ENCODE peak calls at places on chromosomes 4 and X, in four cellular contexts. One of them, this sample, is unnamed. For H3K4me1, the result is how much of the 10 kb centered on the place peaks cover.

GRCh38 chr4:42143996-42144395 is 8.5 kb downstream of the BEND4 start:
- DNase-seq in A673: no peak
- DNase-seq in endodermal cell: no peak
- DNase-seq in psoas muscle: no peak
- DNase-seq in this sample: no peak

GRCh38 chr4:23630110-23630509 is 259.7 kb downstream of the PPARGC1A start:
- DNase-seq in A673: no peak
- DNase-seq in endodermal cell: no peak
- DNase-seq in psoas muscle: no peak
- DNase-seq in this sample: no peak

GRCh38 chr4:175253184-175253902 is 335.2 kb downstream of the ADAM29 start:
- DNase-seq in A673: peak
- DNase-seq in endodermal cell: peak
- DNase-seq in psoas muscle: no peak
- DNase-seq in this sample: no peak

GRCh38 chr4:41573458-41574129 is 35.6 kb downstream of the LIMCH1 start:
- DNase-seq in A673: no peak
- DNase-seq in endodermal cell: no peak
- DNase-seq in psoas muscle: no peak
- DNase-seq in this sample: no peak

GRCh38 chr4:183556947-183557346 is 52.1 kb downstream of the ING2 start:
- DNase-seq in A673: no peak
- DNase-seq in endodermal cell: peak
- DNase-seq in psoas muscle: no peak
- DNase-seq in this sample: no peak

GRCh38 chr4:174604198-174604597 is 81.9 kb upstream of the HPGD start:
- DNase-seq in A673: peak
- DNase-seq in endodermal cell: no peak
- DNase-seq in psoas muscle: no peak
- DNase-seq in this sample: no peak

GRCh38 chr4:76087007-76087769 is 12.7 kb downstream of the ART3 start:
- DNase-seq in A673: peak
- DNase-seq in endodermal cell: peak
- DNase-seq in psoas muscle: peak
- DNase-seq in this sample: peak

GRCh38 chr4:125726121-125726520 is 411.4 kb downstream of the FAT4 start:
- DNase-seq in A673: no peak
- DNase-seq in endodermal cell: no peak
- DNase-seq in psoas muscle: no peak
- DNase-seq in this sample: no peak

GRCh38 chr4:2958446-2958845 is 4.8 kb downstream of the NOP14 start:
- DNase-seq in A673: no peak
- DNase-seq in endodermal cell: no peak
- DNase-seq in psoas muscle: no peak
- DNase-seq in this sample: no peak

GRCh38 chrX:41085883-41086626 is 810 bp downstream of the USP9X start:
- DNase-seq in A673: peak
- DNase-seq in endodermal cell: peak
- DNase-seq in psoas muscle: peak
- DNase-seq in this sample: peak

GRCh38 chr4:39620551-39620950 is 18.1 kb downstream of the SMIM14 start:
- DNase-seq in A673: no peak
- DNase-seq in endodermal cell: no peak
- DNase-seq in psoas muscle: no peak
- DNase-seq in this sample: no peak

GRCh38 chr4:21366840-21367239 is 581.7 kb downstream of the KCNIP4 start:
- DNase-seq in A673: no peak
- DNase-seq in endodermal cell: no peak
- DNase-seq in psoas muscle: no peak
- DNase-seq in this sample: no peak

DNA sequence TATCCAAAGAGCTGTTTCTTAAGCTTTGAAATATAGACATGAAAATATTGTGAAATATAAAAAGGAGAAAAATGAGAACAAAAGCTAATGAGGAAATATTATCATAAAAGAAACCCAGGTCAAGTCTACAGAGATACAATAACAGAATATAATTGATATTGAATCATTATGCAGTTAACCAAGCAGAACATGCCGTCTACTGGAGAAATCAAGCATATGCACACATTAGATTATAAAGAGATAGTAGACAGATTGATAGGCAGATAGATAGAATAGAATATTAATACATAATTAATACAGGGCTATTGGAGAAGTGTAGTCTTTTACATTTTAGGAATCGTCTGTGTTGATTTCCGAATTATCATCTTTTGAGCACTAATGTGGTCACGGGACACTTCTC is 208.5 kb downstream of the EPHA5 start:
- DNase-seq in A673: no peak
- DNase-seq in endodermal cell: no peak
- DNase-seq in psoas muscle: no peak
- DNase-seq in this sample: no peak
- TF ChIP-seq CTCF in A673: peak
- TF ChIP-seq CTCF in endodermal cell: no peak
- TF ChIP-seq CTCF in psoas muscle: no peak
- TF ChIP-seq CTCF in this sample: no peak

GRCh38 chr4:25859429-25860148 is 3.2 kb downstream of the SEL1L3 start:
- DNase-seq in A673: peak
- DNase-seq in endodermal cell: no peak
- DNase-seq in psoas muscle: no peak
- DNase-seq in this sample: no peak
- H3K4me1 ChIP-seq in A673: under half
- H3K4me1 ChIP-seq in endodermal cell: under half
- H3K4me1 ChIP-seq in psoas muscle: under half
- H3K4me1 ChIP-seq in this sample: half or more

GRCh38 chr4:158802914-158803313 is 34.1 kb downstream of the FNIP2 start:
- DNase-seq in A673: no peak
- DNase-seq in endodermal cell: no peak
- DNase-seq in psoas muscle: no peak
- DNase-seq in this sample: no peak

GRCh38 chr4:158807696-158808095 is 38.9 kb downstream of the FNIP2 start:
- DNase-seq in A673: no peak
- DNase-seq in endodermal cell: no peak
- DNase-seq in psoas muscle: no peak
- DNase-seq in this sample: no peak

GRCh38 chr4:158809611-158810486 is 41.0 kb downstream of the FNIP2 start:
- DNase-seq in A673: peak
- DNase-seq in endodermal cell: no peak
- DNase-seq in psoas muscle: no peak
- DNase-seq in this sample: peak

GRCh38 chr4:158808399-158808798 is 39.6 kb downstream of the FNIP2 start:
- DNase-seq in A673: no peak
- DNase-seq in endodermal cell: no peak
- DNase-seq in psoas muscle: no peak
- DNase-seq in this sample: no peak

GRCh38 chr4:158805628-158806471 is 37.0 kb downstream of the FNIP2 start:
- DNase-seq in A673: no peak
- DNase-seq in endodermal cell: no peak
- DNase-seq in psoas muscle: no peak
- DNase-seq in this sample: peak
- H3K4me3 ChIP-seq in A673: no peak
- H3K4me3 ChIP-seq in endodermal cell: no peak
- H3K4me3 ChIP-seq in psoas muscle: peak
- H3K4me3 ChIP-seq in this sample: no peak

GRCh38 chr4:184960505-184960971 is 57.8 kb upstream of the HELT start:
- DNase-seq in A673: no peak
- DNase-seq in endodermal cell: no peak
- DNase-seq in psoas muscle: no peak
- DNase-seq in this sample: no peak
- TF ChIP-seq CTCF in A673: no peak
- TF ChIP-seq CTCF in endodermal cell: no peak
- TF ChIP-seq CTCF in psoas muscle: no peak
- TF ChIP-seq CTCF in this sample: no peak

DNA sequence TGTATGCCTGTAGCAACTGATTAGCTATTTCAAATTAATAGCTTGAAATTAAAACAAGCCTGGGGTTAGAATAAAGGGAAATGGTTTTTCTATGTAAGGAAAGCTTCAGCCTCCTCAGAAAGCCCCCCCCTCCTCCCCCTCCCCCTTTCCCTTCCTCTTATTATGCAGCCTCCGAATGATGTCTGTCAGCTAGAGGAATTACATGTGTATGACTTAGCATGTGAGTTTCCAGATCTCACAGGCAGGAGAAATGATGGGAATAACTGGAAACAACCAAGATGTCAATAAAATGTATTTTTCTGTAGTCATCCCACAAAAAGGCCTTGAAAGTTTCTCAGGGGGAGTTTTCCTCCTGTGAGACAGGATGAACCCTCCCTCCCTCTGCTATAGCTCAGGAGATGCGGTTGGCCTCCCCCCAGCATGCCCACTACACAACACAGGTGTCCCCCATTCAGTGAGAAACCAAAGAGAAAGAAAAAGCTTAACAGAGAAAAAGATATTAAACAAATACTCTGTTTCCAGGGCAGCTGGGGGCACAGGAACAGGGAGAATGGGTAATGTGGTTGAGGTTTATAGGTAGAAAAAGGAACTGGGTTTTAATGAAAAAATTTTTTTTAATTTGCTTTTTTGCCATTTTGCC is 41.4 kb upstream of the RASGEF1B start:
- DNase-seq in A673: no peak
- DNase-seq in endodermal cell: no peak
- DNase-seq in psoas muscle: no peak
- DNase-seq in this sample: no peak
- H3K4me1 ChIP-seq in A673: under half
- H3K4me1 ChIP-seq in endodermal cell: under half
- H3K4me1 ChIP-seq in psoas muscle: under half
- H3K4me1 ChIP-seq in this sample: under half

GRCh38 chr4:139629761-139630160 is 35.9 kb upstream of the MGST2 start:
- DNase-seq in A673: peak
- DNase-seq in endodermal cell: no peak
- DNase-seq in psoas muscle: no peak
- DNase-seq in this sample: no peak

GRCh38 chr4:139630991-139631390 is 34.6 kb upstream of the MGST2 start:
- DNase-seq in A673: no peak
- DNase-seq in endodermal cell: no peak
- DNase-seq in psoas muscle: no peak
- DNase-seq in this sample: no peak

GRCh38 chr4:139635966-139636365 is 29.7 kb upstream of the MGST2 start:
- DNase-seq in A673: no peak
- DNase-seq in endodermal cell: no peak
- DNase-seq in psoas muscle: no peak
- DNase-seq in this sample: no peak

GRCh38 chr4:139633195-139633594 is 32.4 kb upstream of the MGST2 start:
- DNase-seq in A673: no peak
- DNase-seq in endodermal cell: no peak
- DNase-seq in psoas muscle: no peak
- DNase-seq in this sample: no peak

GRCh38 chr4:139633661-139634060 is 32.0 kb upstream of the MGST2 start:
- DNase-seq in A673: peak
- DNase-seq in endodermal cell: peak
- DNase-seq in psoas muscle: peak
- DNase-seq in this sample: no peak
- H3K4me3 ChIP-seq in A673: no peak
- H3K4me3 ChIP-seq in endodermal cell: no peak
- H3K4me3 ChIP-seq in psoas muscle: peak
- H3K4me3 ChIP-seq in this sample: no peak

DNA sequence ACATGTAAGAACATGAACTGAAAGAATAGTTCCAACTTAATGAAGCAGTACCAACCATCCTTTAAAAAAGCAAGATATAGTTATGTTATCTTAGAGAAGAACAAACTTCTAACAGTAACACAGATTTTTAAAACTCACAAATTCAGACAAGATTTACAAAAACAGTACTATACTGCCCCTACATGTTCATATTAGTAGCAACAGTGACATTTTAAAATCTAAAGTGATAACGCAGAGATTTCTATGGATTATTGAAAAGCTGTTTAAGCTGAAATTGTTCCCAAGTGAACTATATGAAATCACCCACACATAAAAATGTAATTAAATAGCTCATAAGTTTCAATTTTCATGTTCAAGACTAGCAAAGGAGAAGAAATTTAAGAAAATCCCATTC is 166.0 kb downstream of the FBXW7 start:
- DNase-seq in A673: peak
- DNase-seq in endodermal cell: no peak
- DNase-seq in psoas muscle: no peak
- DNase-seq in this sample: no peak
- TF ChIP-seq CTCF in A673: peak
- TF ChIP-seq CTCF in endodermal cell: peak
- TF ChIP-seq CTCF in psoas muscle: peak
- TF ChIP-seq CTCF in this sample: no peak

DNA sequence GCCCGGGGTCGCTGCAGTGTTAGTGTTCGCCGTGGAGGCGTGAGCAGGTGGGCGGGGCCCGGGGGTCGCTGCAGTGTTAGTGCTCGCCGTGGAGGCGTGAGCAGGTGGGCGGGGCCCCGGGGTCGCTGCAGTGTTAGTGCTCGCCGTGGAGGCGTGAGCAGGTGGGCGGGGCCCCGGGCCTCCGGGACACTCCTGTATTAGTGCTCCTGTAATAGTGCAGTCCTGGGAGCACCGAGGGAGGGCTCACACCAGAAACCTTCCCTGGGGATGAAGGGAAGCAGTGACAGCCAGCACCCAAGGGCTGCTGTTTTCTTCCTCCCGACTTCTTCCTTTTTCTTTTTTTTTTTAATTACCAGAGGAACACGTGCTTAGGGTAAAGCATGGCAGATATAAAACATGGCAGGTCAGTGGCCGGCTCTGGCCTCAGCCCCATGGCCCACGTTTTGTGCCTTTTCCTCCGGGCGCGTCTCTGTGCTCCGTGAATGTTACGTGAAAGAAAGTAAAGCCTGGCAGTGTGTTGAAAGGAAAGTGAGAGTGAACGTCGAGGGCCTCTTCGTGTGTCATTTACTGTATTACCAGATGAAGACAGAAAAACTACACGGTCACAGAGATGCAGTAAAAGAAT is 42.0 kb downstream of the PCGF3 start:
- DNase-seq in A673: no peak
- DNase-seq in endodermal cell: no peak
- DNase-seq in psoas muscle: no peak
- DNase-seq in this sample: no peak
- H3K4me1 ChIP-seq in A673: under half
- H3K4me1 ChIP-seq in endodermal cell: under half
- H3K4me1 ChIP-seq in psoas muscle: under half
- H3K4me1 ChIP-seq in this sample: under half